ENCODE peak calls at places on chromosomes 2 and 18, in seven cellular contexts. F is sigmoid colon, N is cardiac fibroblast, X is brain microvascular endothelial cell, Q is kidney, E is fibroblast of pulmonary artery, J is suprapubic skin. M is an unnamed sample.

GRCh38 chr2:47724221-47724981 is 58.5 kb upstream of the MSH6 start:
- DNase-seq in N (no peak), J (no peak), E (peak), F (no peak), Q (no peak), X (peak), M (no peak)

GRCh38 chr2:240305369-240305962 is 130.0 kb upstream of the GPC1 start:
- DNase-seq in F (no peak), J (no peak), N (no peak), E (no peak), Q (no peak), X (no peak), M (no peak)

GRCh38 chr18:80202264-80202998 is 44.9 kb downstream of the PARD6G start:
- DNase-seq in E (no peak), X (no peak), J (no peak), F (no peak), N (no peak), Q (no peak), M (no peak)

GRCh38 chr2:68253211-68254068 is 1.1 kb upstream of the PPP3R1 start:
- DNase-seq in J (no peak), N (peak), E (no peak), F (no peak), X (no peak), Q (no peak), M (no peak)

GRCh38 chr18:24231773-24232735 is 93.2 kb downstream of the CABYR start:
- DNase-seq in J (no peak), E (peak), X (no peak), Q (no peak), N (peak), F (peak), M (no peak)

GRCh38 chr2:204260906-204261305 is 284.4 kb upstream of the PARD3B start:
- DNase-seq in F (no peak), E (no peak), Q (no peak), X (no peak), N (no peak), J (no peak), M (no peak)

GRCh38 chr2:218323526-218324472 is 31.5 kb upstream of the TMBIM1 start:
- DNase-seq in Q (peak), E (peak), F (no peak), J (peak), X (peak), N (peak), M (no peak)

GRCh38 chr18:46688853-46689525 is 32.0 kb upstream of the LOXHD1 start:
- DNase-seq in E (no peak), Q (peak), N (no peak), J (no peak), X (no peak), F (no peak), M (no peak)

GRCh38 chr2:101844055-101844635 is 146.6 kb downstream of the MAP4K4 start:
- DNase-seq in N (peak), J (no peak), F (no peak), Q (no peak), X (peak), E (peak), M (peak)

GRCh38 chr2:28447943-28448737 is 47.7 kb upstream of the PLB1 start:
- DNase-seq in Q (no peak), X (peak), E (peak), F (peak), J (peak), N (peak), M (peak)

GRCh38 chr2:240928476-240929363 is 22.6 kb downstream of the CROCC2 start:
- DNase-seq in E (no peak), Q (no peak), F (peak), X (no peak), N (no peak), J (peak), M (no peak)

GRCh38 chr2:177748360-177748759 is 324.2 kb downstream of the PDE11A start:
- DNase-seq in X (no peak), N (no peak), Q (no peak), F (no peak), J (no peak), E (no peak), M (no peak)

GRCh38 chr2:188294547-188294946 is 2.9 kb downstream of the GULP1 start:
- DNase-seq in F (no peak), E (no peak), X (no peak), Q (no peak), J (no peak), N (no peak), M (no peak)

GRCh38 chr2:48605482-48606175 is 12.0 kb upstream of the GTF2A1L start:
- DNase-seq in E (peak), N (no peak), F (no peak), J (no peak), X (no peak), Q (no peak), M (no peak)

GRCh38 chr2:7180641-7181370 is 263.6 kb downstream of the RNF144A start:
- DNase-seq in N (peak), E (peak), J (no peak), F (no peak), Q (no peak), X (no peak), M (no peak)

GRCh38 chr2:157486596-157487270 is 42.8 kb upstream of the CYTIP start:
- DNase-seq in N (no peak), J (no peak), F (no peak), E (no peak), X (no peak), Q (no peak), M (no peak)

GRCh38 chr2:129011466-129012061 is 692.9 kb upstream of the HS6ST1 start:
- DNase-seq in N (no peak), E (no peak), F (no peak), J (no peak), X (no peak), Q (no peak), M (no peak)

GRCh38 chr18:9612215-9612830 is 2.0 kb downstream of the PPP4R1 start:
- DNase-seq in X (no peak), J (no peak), E (peak), Q (no peak), F (no peak), N (peak), M (no peak)

GRCh38 chr18:59357928-59358327 is 1.1 kb downstream of the LMAN1 start:
- DNase-seq in N (peak), X (peak), E (peak), J (no peak), F (no peak), Q (no peak), M (peak)

GRCh38 chr18:49076767-49077166 is 126.0 kb upstream of the SMAD7 start:
- DNase-seq in X (no peak), Q (no peak), E (no peak), F (no peak), J (no peak), N (no peak), M (no peak)

GRCh38 chr2:10911291-10912075 is at the start of gene KCNF1:
- DNase-seq in E (peak), N (peak), F (peak), J (no peak), X (no peak), Q (no peak), M (no peak)
- TF ChIP-seq CTCF in E (peak), N (peak), F (no peak), J (no peak), X (peak), Q (no peak), M (peak)

DNA sequence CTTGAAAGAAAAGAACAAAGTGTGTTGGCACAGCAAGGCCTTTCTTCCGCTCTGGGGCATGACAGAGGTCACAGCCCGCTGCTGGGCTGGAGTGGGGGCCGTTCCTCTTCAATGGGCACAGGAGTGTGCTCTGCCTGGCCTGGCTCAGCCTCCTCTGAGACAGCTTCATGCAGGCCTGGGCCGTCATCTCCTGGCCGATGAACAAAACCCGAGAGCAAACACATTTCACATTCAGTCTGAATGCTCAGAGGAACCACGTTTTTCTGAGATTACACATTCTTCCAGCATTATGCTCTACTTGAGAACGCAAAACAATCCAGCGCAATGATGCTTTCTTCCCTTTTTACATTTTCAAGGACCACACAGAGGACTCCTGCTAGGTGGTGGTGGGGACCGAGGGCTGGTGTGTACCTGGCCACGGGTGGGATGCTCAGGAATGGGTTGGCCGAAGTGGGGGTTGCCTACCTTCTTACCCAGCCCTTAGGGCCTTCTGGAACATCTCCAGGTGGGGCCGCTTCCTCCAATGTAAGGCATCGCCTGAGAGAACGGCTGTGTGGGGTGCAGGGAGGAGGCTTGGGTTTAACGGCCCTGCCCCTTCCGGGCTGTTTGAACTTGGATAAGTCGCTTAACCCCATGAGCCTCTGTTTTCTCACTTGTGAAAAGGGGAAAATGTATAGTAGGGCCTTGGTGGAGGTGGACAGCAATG is 34.8 kb downstream of the EMILIN2 start:
- DNase-seq in X (peak), Q (peak), J (peak), N (peak), F (peak), E (peak), M (peak)
- H3K4me3 ChIP-seq in X (no peak), Q (no peak), J (no peak), N (no peak), F (no peak), E (no peak), M (no peak)

DNA sequence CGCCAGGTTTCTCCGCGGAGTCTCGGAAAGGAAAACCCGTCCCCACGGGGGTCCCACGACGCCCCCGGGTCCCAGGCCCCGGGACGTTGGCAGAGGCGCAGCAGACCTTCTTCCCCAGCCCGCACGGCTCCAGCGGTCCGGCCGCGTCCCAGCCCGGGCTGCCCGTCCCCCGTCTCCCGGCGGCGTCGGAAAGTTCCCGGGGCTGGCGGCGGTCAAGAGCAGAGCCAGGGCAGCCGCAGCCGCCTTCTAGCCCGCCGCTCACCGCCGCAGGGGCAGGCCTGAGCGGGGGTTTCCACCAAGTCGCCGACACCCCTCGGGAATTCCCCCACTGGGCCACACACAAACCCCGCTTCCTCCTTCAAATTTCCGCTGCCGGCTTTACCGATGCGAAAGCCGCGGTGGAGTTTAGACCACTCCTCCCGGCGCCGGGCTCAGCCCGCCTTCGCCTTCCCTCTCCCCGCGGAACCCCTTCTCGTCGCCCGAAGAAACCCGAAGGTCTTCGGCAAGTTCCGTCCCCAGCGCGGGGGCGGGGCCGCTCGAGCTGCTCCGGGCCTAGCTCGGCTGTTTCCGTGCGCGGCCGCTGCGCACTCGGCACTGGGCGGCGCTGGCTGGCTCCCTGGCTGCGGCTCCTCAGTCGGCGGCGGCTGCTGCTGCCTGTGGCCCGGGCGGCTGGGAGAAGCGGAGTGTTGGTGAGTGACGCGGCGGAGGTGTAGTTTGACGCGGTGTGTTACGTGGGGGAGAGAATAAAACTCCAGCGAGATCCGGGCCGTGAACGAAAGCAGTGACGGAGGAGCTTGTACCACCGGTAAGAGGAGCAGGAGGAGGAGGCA is at the start of gene CREB1:
- DNase-seq in J (peak), N (peak), F (peak), X (peak), Q (peak), E (peak), M (peak)
- TF ChIP-seq CTCF in J (no peak), N (no peak), F (no peak), X (no peak), Q (peak), E (no peak), M (no peak)

DNA sequence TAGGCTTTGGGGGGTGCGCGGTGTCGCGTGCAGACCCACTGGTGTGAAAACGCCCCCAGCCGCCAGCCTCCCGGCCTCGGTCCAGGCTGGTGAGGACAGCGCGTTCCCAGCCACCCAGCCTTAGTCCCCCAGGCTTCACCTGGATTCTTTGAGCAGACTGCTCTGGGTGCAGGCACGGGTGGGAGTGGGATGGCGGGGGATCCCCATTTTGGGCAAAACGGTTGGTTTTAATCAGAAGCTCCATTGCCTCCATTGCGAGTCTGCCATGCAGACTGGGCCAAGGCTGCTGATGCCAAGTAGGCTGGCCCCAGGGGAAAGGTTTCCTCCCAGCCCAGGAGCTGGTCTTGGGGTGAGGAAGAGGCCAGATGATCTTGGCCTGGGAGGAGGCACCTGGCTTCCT is 445 bp downstream of the MLPH start:
- DNase-seq in X (no peak), N (no peak), F (no peak), J (no peak), E (no peak), Q (no peak), M (no peak)
- H3K4me3 ChIP-seq in X (peak), N (peak), F (peak), J (peak), E (peak), Q (no peak), M (peak)

GRCh38 chr2:113700186-113700841 is 56.1 kb downstream of the SLC35F5 start:
- DNase-seq in F (no peak), J (no peak), E (peak), Q (peak), N (peak), X (no peak), M (no peak)
- TF ChIP-seq CTCF in F (no peak), J (no peak), E (no peak), Q (peak), N (peak), X (no peak), M (peak)

DNA sequence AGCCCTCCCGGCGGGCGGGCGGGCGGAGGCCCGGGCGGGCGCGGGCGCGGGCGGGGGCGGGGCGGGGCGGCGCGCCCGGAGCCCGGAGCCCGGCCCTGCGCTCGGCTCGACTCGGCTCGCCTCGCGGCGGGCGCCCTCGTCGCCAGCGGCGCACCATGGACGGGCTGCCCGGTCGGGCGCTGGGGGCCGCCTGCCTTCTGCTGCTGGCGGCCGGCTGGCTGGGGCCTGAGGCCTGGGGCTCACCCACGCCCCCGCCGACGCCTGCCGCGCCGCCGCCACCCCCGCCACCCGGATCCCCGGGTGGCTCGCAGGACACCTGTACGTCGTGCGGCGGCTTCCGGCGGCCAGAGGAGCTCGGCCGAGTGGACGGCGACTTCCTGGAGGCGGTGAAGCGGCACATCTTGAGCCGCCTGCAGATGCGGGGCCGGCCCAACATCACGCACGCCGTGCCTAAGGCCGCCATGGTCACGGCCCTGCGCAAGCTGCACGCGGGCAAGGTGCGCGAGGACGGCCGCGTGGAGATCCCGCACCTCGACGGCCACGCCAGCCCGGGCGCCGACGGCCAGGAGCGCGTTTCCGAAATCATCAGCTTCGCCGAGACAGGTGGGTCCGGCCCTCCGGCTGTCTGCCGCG is at the start of gene INHBB:
- DNase-seq in N (no peak), J (no peak), Q (peak), E (no peak), X (no peak), F (no peak), M (no peak)
- H3K4me3 ChIP-seq in N (peak), J (peak), Q (peak), E (peak), X (peak), F (peak), M (peak)